ENCODE peak calls at places on chromosomes 13 and 19, in four cellular contexts. H, O, P and K are unnamed samples.

GRCh38 chr13:50788551-50788950 is 54.9 kb downstream of the DLEU7 start:
- DNase-seq in O (no peak), P (no peak), H (no peak), K (no peak)

GRCh38 chr19:48481846-48482639 is 12.9 kb downstream of the CYTH2 start:
- DNase-seq in O (no peak), P (no peak), H (no peak), K (peak)

GRCh38 chr19:6452223-6452614 is 7.4 kb downstream of the SLC25A23 start:
- DNase-seq in P (no peak), O (no peak), H (no peak), K (no peak)

GRCh38 chr19:32718286-32718685 is 1.3 kb upstream of the TDRD12 start:
- DNase-seq in O (no peak), P (no peak), H (no peak), K (no peak)

GRCh38 chr19:6424190-6424938 is at the start of gene KHSRP:
- DNase-seq in P (no peak), O (no peak), H (peak), K (peak)

GRCh38 chr13:96662036-96662435 is 332.2 kb downstream of the OXGR1 start:
- DNase-seq in O (no peak), H (no peak), P (no peak), K (no peak)

GRCh38 chr13:48527955-48528354 is 4.9 kb downstream of the RCBTB2 start:
- DNase-seq in O (no peak), P (no peak), H (no peak), K (no peak)

GRCh38 chr13:47291116-47291656 is 394.3 kb upstream of the HTR2A start:
- DNase-seq in H (no peak), O (no peak), P (no peak), K (no peak)

GRCh38 chr19:49200238-49200862 is 42.8 kb downstream of the TRPM4 start:
- DNase-seq in H (peak), P (no peak), O (no peak), K (peak)

GRCh38 chr19:55958356-55958755 is 10.7 kb downstream of the NLRP8 start:
- DNase-seq in P (no peak), H (no peak), O (no peak), K (no peak)

GRCh38 chr19:2460245-2460644 is 3.5 kb upstream of the LMNB2 start:
- DNase-seq in H (no peak), P (no peak), O (no peak), K (no peak)

GRCh38 chr19:41341669-41342490 is 11.8 kb downstream of the TGFB1 start:
- DNase-seq in H (peak), P (no peak), O (no peak), K (peak)

GRCh38 chr13:109779876-109780516 is 6.4 kb downstream of the IRS2 start:
- DNase-seq in P (no peak), H (no peak), O (no peak), K (no peak)